ENCODE peak calls at places on chromosomes 4 and X, in ten cellular contexts. S is COLO829; N is type B pancreatic cell; G is H54; R is ovary; O is stromal cell of bone marrow; A is HCEC 1CT; K is astrocyte of the spinal cord; V is ACHN; M is activated CD8-positive, alpha-beta memory T cell treated with anti-CD3 and anti-CD28 coated beads for 48 hours. E is an unnamed sample.
A peak's percentile ranks its signal among the peaks of the same experiment; 100 is the strongest.

GRCh38 chr4:792729-793108 is 33.2 kb downstream of the CPLX1 start:
- DNase-seq in R (no peak), N (no peak), S (no peak), O (no peak), A (no peak), V (no peak), K (no peak), M (no peak), G (no peak), E (no peak)

GRCh38 chr4:110926841-110927400 is 304.0 kb upstream of the PITX2 start:
- DNase-seq in G (no peak), A (no peak), O (no peak), N (no peak), M (no peak), K (no peak), R (no peak), S (no peak), V (no peak), E (no peak)

GRCh38 chr4:24226018-24226417 is 336.2 kb upstream of the PPARGC1A start:
- DNase-seq in R (no peak), V (no peak), A (no peak), M (no peak), G (no peak), N (no peak), S (no peak), K (peak; percentile 1), O (peak; percentile 18), E (no peak)

GRCh38 chrX:13220916-13221315 is 98.9 kb downstream of the ATXN3L start:
- DNase-seq in K (peak; percentile 75), G (no peak), S (peak; percentile 19), N (no peak), M (no peak), V (peak; percentile 15), O (peak; percentile 40), R (no peak), A (peak; percentile 73), E (peak; percentile 31)

GRCh38 chr4:1789552-1789951 is 3.5 kb upstream of the FGFR3 start:
- DNase-seq in R (no peak), K (no peak), O (no peak), V (no peak), G (no peak), M (no peak), S (no peak), N (no peak), A (no peak), E (no peak)

GRCh38 chr4:128306992-128307581 is 19.5 kb upstream of the PGRMC2 start:
- DNase-seq in O (no peak), A (no peak), N (no peak), K (no peak), V (no peak), R (no peak), M (no peak), S (no peak), G (no peak), E (no peak)

GRCh38 chrX:14697453-14697852 is 168.1 kb downstream of the GLRA2 start:
- DNase-seq in G (peak; percentile 2), N (no peak), R (no peak), M (no peak), S (no peak), K (no peak), O (peak; percentile 4), V (peak; percentile 43), A (peak; percentile 9), E (peak; percentile 3)

GRCh38 chrX:125289209-125289608 is 30.5 kb upstream of the TEX13C start:
- DNase-seq in G (no peak), A (no peak), K (peak; percentile 3), S (no peak), O (no peak), R (no peak), V (peak; percentile 59), M (no peak), N (no peak), E (no peak)

GRCh38 chr4:155530290-155530689 is 136.4 kb upstream of the GUCY1A1 start:
- DNase-seq in M (no peak), A (no peak), S (no peak), G (no peak), R (no peak), O (no peak), K (no peak), N (no peak), V (no peak), E (no peak)

GRCh38 chrX:56057325-56057724 is 174.8 kb upstream of the KLF8 start:
- DNase-seq in K (no peak), R (no peak), G (no peak), M (no peak), N (no peak), O (no peak), S (no peak), A (no peak), V (no peak), E (no peak)

GRCh38 chr4:183841001-183841400 is 64.1 kb upstream of the STOX2 start:
- DNase-seq in S (no peak), R (no peak), G (no peak), A (no peak), O (no peak), M (no peak), V (no peak), N (no peak), K (no peak), E (no peak)

GRCh38 chrX:96433409-96434122 is 251.1 kb upstream of the DIAPH2 start:
- DNase-seq in M (no peak), V (no peak), A (no peak), N (no peak), G (no peak), O (no peak), K (no peak), R (no peak), S (no peak), E (no peak)

GRCh38 chrX:63258144-63258543 is 93.0 kb downstream of the SPIN4 start:
- DNase-seq in M (no peak), V (no peak), N (no peak), S (no peak), A (no peak), G (no peak), R (no peak), K (no peak), O (no peak), E (no peak)

GRCh38 chrX:144716187-144716586 is 531.1 kb upstream of the SPANXN1 start:
- DNase-seq in R (no peak), S (peak; percentile 1), N (no peak), G (no peak), M (no peak), V (no peak), O (no peak), A (no peak), K (no peak), E (no peak)

GRCh38 chrX:129728061-129728460 is 10.7 kb upstream of the XPNPEP2 start:
- DNase-seq in V (no peak), S (no peak), O (no peak), K (no peak), M (no peak), N (no peak), G (no peak), R (no peak), A (no peak), E (no peak)

GRCh38 chr4:55218041-55218440 is 92.6 kb upstream of the KDR start:
- DNase-seq in N (no peak), G (no peak), K (no peak), R (no peak), A (no peak), S (no peak), M (no peak), V (no peak), O (no peak), E (no peak)

GRCh38 chr4:113088050-113088449 is 38.6 kb downstream of the ANK2 start:
- DNase-seq in G (no peak), N (no peak), R (no peak), A (no peak), K (no peak), V (no peak), M (no peak), S (no peak), O (no peak), E (no peak)

GRCh38 chr4:1347410-1347864 is 429 bp downstream of the UVSSA start:
- DNase-seq in G (peak; percentile 62), R (peak; percentile 87), S (peak; percentile 31), A (peak; percentile 72), N (peak; percentile 82), O (peak; percentile 84), V (peak; percentile 64), K (peak; percentile 84), M (no peak), E (peak; percentile 67)

GRCh38 chr4:146978641-146979040 is 33.0 kb upstream of the TTC29 start:
- DNase-seq in S (no peak), G (no peak), R (no peak), V (no peak), K (no peak), M (no peak), A (peak; percentile 35), O (no peak), N (no peak), E (no peak)

GRCh38 chr4:82624819-82625218 is 63.0 kb upstream of the TMEM150C start:
- DNase-seq in V (no peak), M (no peak), K (no peak), S (no peak), G (no peak), N (no peak), R (no peak), A (no peak), O (no peak), E (no peak)

GRCh38 chrX:150693782-150694574 is 782 bp downstream of the MTMR1 start:
- DNase-seq in K (peak; percentile 29), R (peak; percentile 56), A (peak; percentile 57), O (peak; percentile 52), M (peak; percentile 47), G (peak; percentile 70), S (no peak), V (peak; percentile 35), N (no peak), E (no peak)